ENCODE peak calls at places on chromosomes 11 and 22, in four cellular contexts. One of them, this sample, is unnamed.

GRCh38 chr11:128686745-128687177 is 7.1 kb upstream of the FLI1 start:
- DNase-seq in SW480: no peak
- DNase-seq in neural progenitor cell: peak; percentile 77
- DNase-seq in astrocyte of the spinal cord: peak; percentile 37
- DNase-seq in this sample: peak; percentile 21

GRCh38 chr11:12704049-12704448 is 29.8 kb downstream of the TEAD1 start:
- DNase-seq in SW480: no peak
- DNase-seq in neural progenitor cell: no peak
- DNase-seq in astrocyte of the spinal cord: peak; percentile 75
- DNase-seq in this sample: no peak

GRCh38 chr11:114399903-114400221 is 449 bp downstream of the C11orf71 start:
- DNase-seq in SW480: peak; percentile 58
- DNase-seq in astrocyte of the spinal cord: no peak
- DNase-seq in neural progenitor cell: peak; percentile 85
- DNase-seq in this sample: no peak

GRCh38 chr11:9160166-9160565 is 68.8 kb upstream of the SCUBE2 start:
- DNase-seq in neural progenitor cell: no peak
- DNase-seq in astrocyte of the spinal cord: no peak
- DNase-seq in SW480: no peak
- DNase-seq in this sample: no peak

GRCh38 chr11:10856689-10857603 is 907 bp downstream of the ZBED5 start:
- DNase-seq in SW480: peak; percentile 42
- DNase-seq in neural progenitor cell: peak; percentile 66
- DNase-seq in astrocyte of the spinal cord: peak; percentile 25
- DNase-seq in this sample: peak; percentile 47

GRCh38 chr11:71940561-71941219 is 11.8 kb downstream of the RNF121 start:
- DNase-seq in astrocyte of the spinal cord: no peak
- DNase-seq in neural progenitor cell: peak; percentile 33
- DNase-seq in SW480: no peak
- DNase-seq in this sample: no peak

GRCh38 chr11:126510621-126511370 is 155.3 kb downstream of the ST3GAL4 start:
- DNase-seq in SW480: no peak
- DNase-seq in astrocyte of the spinal cord: peak; percentile 5
- DNase-seq in neural progenitor cell: peak; percentile 51
- DNase-seq in this sample: no peak

GRCh38 chr11:118894192-118894591 is 10.5 kb downstream of the CXCR5 start:
- DNase-seq in neural progenitor cell: no peak
- DNase-seq in SW480: no peak
- DNase-seq in astrocyte of the spinal cord: no peak
- DNase-seq in this sample: no peak

GRCh38 chr11:132263875-132264274 is 893.5 kb downstream of the NTM start:
- DNase-seq in SW480: no peak
- DNase-seq in neural progenitor cell: no peak
- DNase-seq in astrocyte of the spinal cord: no peak
- DNase-seq in this sample: no peak

GRCh38 chr11:16082532-16083055 is 273.8 kb downstream of the SOX6 start:
- DNase-seq in astrocyte of the spinal cord: no peak
- DNase-seq in SW480: no peak
- DNase-seq in neural progenitor cell: no peak
- DNase-seq in this sample: no peak

GRCh38 chr22:32852346-32853251 is 51.1 kb downstream of the TIMP3 start:
- DNase-seq in astrocyte of the spinal cord: peak; percentile 57
- DNase-seq in neural progenitor cell: no peak
- DNase-seq in SW480: no peak
- DNase-seq in this sample: no peak